ENCODE peak calls at places on chromosomes 1 and 21, in seven cellular contexts. E is breast epithelium, W is HCT116, Z is GM23338, O is sigmoid colon, I is spleen, K is stomach. U is an unnamed sample.

GRCh38 chr21:45830221-45830640 is 151.3 kb upstream of the COL6A1 start:
- DNase-seq in E (no peak), W (no peak), O (no peak), Z (no peak), I (peak; percentile 63), K (no peak), U (no peak)

GRCh38 chr1:219812491-219813221 is 115.7 kb downstream of the SLC30A10 start:
- DNase-seq in Z (peak; percentile 91), I (no peak), K (no peak), O (no peak), W (peak; percentile 75), E (peak; percentile 38), U (no peak)

GRCh38 chr1:241507189-241507820 is 12.2 kb downstream of the FH start:
- DNase-seq in W (no peak), E (no peak), I (no peak), Z (no peak), K (no peak), O (no peak), U (no peak)

GRCh38 chr21:17270234-17270633 is 242.6 kb upstream of the CXADR start:
- DNase-seq in O (peak; percentile 75), Z (peak; percentile 44), W (no peak), I (no peak), E (peak; percentile 33), K (no peak), U (no peak)

GRCh38 chr1:25781130-25781433 is 18.9 kb upstream of the SELENON start:
- DNase-seq in E (no peak), I (no peak), Z (no peak), O (no peak), K (no peak), W (no peak), U (no peak)

GRCh38 chr1:150957666-150958065 is 17.0 kb downstream of the CERS2 start:
- DNase-seq in O (no peak), K (no peak), I (peak; percentile 37), Z (no peak), W (no peak), E (no peak), U (no peak)

GRCh38 chr1:201778279-201779023 is 50.5 kb upstream of the IPO9 start:
- DNase-seq in E (no peak), I (no peak), W (no peak), K (no peak), O (no peak), Z (no peak), U (no peak)

GRCh38 chr1:40664167-40664537 is 1.3 kb downstream of the RIMS3 start:
- DNase-seq in K (no peak), I (no peak), W (no peak), E (no peak), O (no peak), Z (no peak), U (no peak)

GRCh38 chr1:25847929-25848328 is 11.3 kb downstream of the AUNIP start:
- DNase-seq in O (no peak), E (no peak), K (no peak), Z (no peak), I (no peak), W (no peak), U (no peak)

GRCh38 chr1:94737124-94737998 is 82.8 kb upstream of the SLC44A3 start:
- DNase-seq in O (no peak), I (no peak), E (no peak), K (no peak), W (no peak), Z (no peak), U (no peak)

DNA sequence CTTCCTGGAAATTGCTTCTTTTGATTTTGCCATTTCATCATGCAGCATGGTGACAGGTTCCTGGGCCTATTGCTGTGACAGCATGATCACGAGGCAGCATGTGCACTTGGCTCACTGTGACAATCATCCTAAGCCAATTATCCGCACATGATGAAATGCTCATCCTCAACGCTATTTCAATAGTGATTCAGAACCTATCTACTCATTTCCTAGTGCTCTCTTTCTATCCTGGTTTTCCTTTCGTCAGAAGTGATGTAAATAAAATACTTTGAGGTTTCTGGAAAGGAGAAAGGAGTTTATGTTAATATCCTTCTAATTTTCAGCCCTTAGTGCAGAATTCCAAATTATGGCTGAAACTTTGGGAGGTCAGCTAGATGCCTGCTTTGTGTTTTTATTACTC is 110.6 kb upstream of the ADAMTS5 start:
- DNase-seq in E (no peak), W (no peak), K (no peak), Z (no peak), O (no peak), I (no peak), U (no peak)
- TF ChIP-seq POLR2AphosphoS5 in E (no peak), W (no peak), K (no peak), Z (no peak), O (no peak), I (no peak), U (no peak)

GRCh38 chr1:91870322-91870721 is 15.6 kb downstream of the TGFBR3 start:
- DNase-seq in W (no peak), I (no peak), Z (no peak), O (no peak), K (no peak), E (no peak), U (no peak)

GRCh38 chr1:91874167-91874566 is 11.8 kb downstream of the TGFBR3 start:
- DNase-seq in K (no peak), E (no peak), O (no peak), I (no peak), Z (no peak), W (no peak), U (no peak)

GRCh38 chr1:91871994-91872393 is 14.0 kb downstream of the TGFBR3 start:
- DNase-seq in K (no peak), Z (no peak), W (no peak), E (no peak), I (no peak), O (no peak), U (no peak)

GRCh38 chr1:91876040-91876470 is 9.9 kb downstream of the TGFBR3 start:
- DNase-seq in O (no peak), K (no peak), I (no peak), W (no peak), E (no peak), Z (no peak), U (no peak)

GRCh38 chr1:91872560-91873081 is 13.3 kb downstream of the TGFBR3 start:
- DNase-seq in Z (no peak), I (no peak), E (no peak), K (no peak), W (no peak), O (no peak), U (no peak)
- TF ChIP-seq POLR2AphosphoS5 in Z (no peak), I (no peak), E (no peak), K (no peak), W (no peak), O (no peak), U (no peak)

GRCh38 chr1:53733447-53733931 is 5.5 kb downstream of the GLIS1 start:
- DNase-seq in I (no peak), E (no peak), W (no peak), K (no peak), O (no peak), Z (no peak), U (no peak)
- TF ChIP-seq POLR2AphosphoS5 in I (no peak), E (no peak), W (no peak), K (no peak), O (no peak), Z (no peak), U (no peak)

DNA sequence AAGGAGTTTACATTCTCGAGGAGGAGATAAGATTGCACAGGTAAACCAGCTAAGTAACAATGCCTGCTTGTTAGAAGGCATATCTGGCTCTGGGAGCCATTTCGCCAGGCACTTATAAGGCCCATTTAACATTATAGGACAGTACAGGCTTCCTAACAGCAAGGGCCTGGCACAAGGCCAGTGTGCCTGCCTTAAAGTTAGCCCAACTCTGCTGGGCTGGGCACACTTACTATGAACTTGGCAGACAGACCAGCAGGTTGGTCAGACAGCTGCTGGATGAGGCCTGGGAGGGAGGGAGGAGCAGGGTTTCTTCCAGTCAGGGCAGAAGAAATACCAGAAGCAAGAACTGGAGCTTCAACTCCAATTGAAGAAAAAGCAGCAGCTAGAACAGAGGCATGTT is 4.7 kb downstream of the CACHD1 start:
- DNase-seq in Z (no peak), K (peak; percentile 91), O (peak; percentile 90), W (no peak), I (no peak), E (peak; percentile 72), U (no peak)
- TF ChIP-seq POLR2AphosphoS5 in Z (no peak), K (peak; percentile 3), O (peak; percentile 7), W (no peak), I (no peak), E (no peak), U (no peak)

GRCh38 chr1:235105051-235106043 is 23.3 kb downstream of the TOMM20 start:
- DNase-seq in O (no peak), I (no peak), K (no peak), E (no peak), Z (no peak), W (no peak), U (no peak)

GRCh38 chr1:235108876-235109275 is 19.8 kb downstream of the TOMM20 start:
- DNase-seq in O (no peak), E (no peak), Z (no peak), W (no peak), I (no peak), K (no peak), U (peak; percentile 65)

GRCh38 chr1:235106457-235106856 is 22.2 kb downstream of the TOMM20 start:
- DNase-seq in Z (no peak), W (no peak), O (no peak), I (no peak), K (no peak), E (no peak), U (no peak)

GRCh38 chr1:235108185-235108593 is 20.4 kb downstream of the TOMM20 start:
- DNase-seq in W (no peak), K (no peak), Z (no peak), O (no peak), I (no peak), E (no peak), U (no peak)

GRCh38 chr1:235107368-235108184 is 21.1 kb downstream of the TOMM20 start:
- DNase-seq in I (no peak), Z (no peak), W (no peak), O (no peak), K (no peak), E (no peak), U (no peak)
- TF ChIP-seq POLR2AphosphoS5 in I (no peak), Z (no peak), W (peak; percentile 16), O (no peak), K (no peak), E (no peak), U (no peak)

DNA sequence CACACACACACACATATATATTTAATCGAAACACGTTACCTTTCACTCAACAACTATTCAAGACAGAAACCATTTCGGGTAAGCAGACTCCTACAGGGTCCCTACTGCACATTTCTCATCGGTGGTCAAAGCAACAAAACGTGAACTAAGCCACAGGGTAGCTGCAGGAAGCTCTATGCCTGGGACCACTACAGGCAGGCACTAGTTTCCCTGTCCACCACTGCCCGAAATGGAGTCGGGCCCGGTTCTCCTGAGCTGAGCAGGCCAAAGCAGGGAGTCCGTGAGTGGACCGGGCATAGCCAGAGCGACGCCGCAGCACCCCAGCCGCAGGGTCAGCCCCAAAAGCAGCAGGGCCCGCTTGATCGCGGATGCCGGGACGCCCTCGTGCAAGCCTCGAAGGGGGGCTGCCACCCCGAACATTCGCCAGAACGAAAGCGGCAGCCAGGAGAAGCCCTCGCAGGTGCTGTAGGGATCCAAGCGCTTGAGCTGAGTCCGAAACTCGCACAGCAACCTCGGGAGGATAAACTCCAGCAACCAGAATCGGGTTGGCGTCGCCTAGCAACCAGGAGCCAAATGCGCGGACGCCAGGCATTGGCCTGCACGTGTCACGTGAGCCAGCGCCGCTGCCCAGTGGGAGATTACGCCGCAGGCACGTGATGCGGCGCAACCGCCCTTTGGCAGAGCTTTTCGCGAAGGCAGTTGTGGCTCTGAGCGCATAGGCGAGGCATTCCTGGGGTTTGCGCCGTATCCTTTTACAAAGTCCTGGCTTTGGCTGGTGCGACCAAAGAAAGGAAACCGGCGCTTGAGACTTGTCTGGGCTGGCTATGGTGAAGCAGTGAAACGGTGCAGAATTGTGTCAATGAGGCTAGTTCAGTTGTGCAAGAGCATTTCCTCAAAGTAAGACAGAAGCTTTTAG is 13.9 kb upstream of the DDI2 start:
- DNase-seq in O (peak; percentile 99), E (peak; percentile 97), I (peak; percentile 97), W (no peak), Z (peak; percentile 99), K (peak; percentile 99), U (peak; percentile 97)
- TF ChIP-seq POLR2AphosphoS5 in O (peak; percentile 88), E (peak; percentile 90), I (peak; percentile 93), W (no peak), Z (peak; percentile 91), K (peak; percentile 88), U (peak; percentile 92)